ENCODE peak calls at places on chromosomes 3 and 15, in six cellular contexts. Q, P, S, Z, H and X are unnamed samples.
A peak's percentile ranks its signal among the peaks of the same experiment; 100 is the strongest.

GRCh38 chr3:168467085-168467714 is 371.5 kb upstream of the GOLIM4 start:
- DNase-seq in Q (peak; percentile 6), P (no peak), H (no peak), Z (no peak), S (no peak), X (no peak)

GRCh38 chr3:50529996-50530706 is 26.7 kb upstream of the CACNA2D2 start:
- DNase-seq in Z (no peak), Q (no peak), H (no peak), S (no peak), P (no peak), X (no peak)

GRCh38 chr3:177451940-177452484 is 254.7 kb upstream of the TBL1XR1 start:
- DNase-seq in H (no peak), Z (no peak), P (no peak), Q (peak; percentile 74), S (no peak), X (no peak)

GRCh38 chr15:90557651-90558084 is 27.9 kb downstream of the CRTC3 start:
- DNase-seq in S (peak; percentile 56), P (no peak), H (no peak), Z (peak; percentile 61), Q (no peak), X (peak; percentile 49)

GRCh38 chr3:81723732-81724313 is 37.6 kb downstream of the GBE1 start:
- DNase-seq in S (no peak), H (no peak), P (no peak), Q (peak; percentile 71), Z (no peak), X (no peak)

GRCh38 chr3:5187920-5188418 is 462 bp downstream of the EDEM1 start:
- DNase-seq in P (peak; percentile 53), Q (peak; percentile 57), S (no peak), H (peak; percentile 26), Z (peak; percentile 36), X (peak; percentile 38)

GRCh38 chr15:67521770-67522568 is 1.0 kb downstream of the C15orf61 start:
- DNase-seq in H (no peak), Q (peak; percentile 40), Z (no peak), P (no peak), S (no peak), X (no peak)

GRCh38 chr15:36911322-36911944 is 188.9 kb downstream of the MEIS2 start:
- DNase-seq in Z (no peak), H (no peak), Q (peak; percentile 37), S (no peak), P (no peak), X (no peak)